ENCODE peak calls at places on chromosome 1, in six cellular contexts. One of them, this sample, is unnamed.

GRCh38 chr1:9143250-9143649 is 14.3 kb upstream of the GPR157 start:
- DNase-seq in H1: no peak
- DNase-seq in neuronal stem cell: no peak
- DNase-seq in IMR-90: peak; percentile 57
- DNase-seq in mesenchymal stem cell: peak; percentile 67
- DNase-seq in trophoblast cell: peak; percentile 11
- DNase-seq in this sample: no peak

GRCh38 chr1:188822248-188822647 is 1655.4 kb downstream of the BRINP3 start:
- DNase-seq in H1: no peak
- DNase-seq in neuronal stem cell: no peak
- DNase-seq in IMR-90: peak; percentile 29
- DNase-seq in mesenchymal stem cell: no peak
- DNase-seq in trophoblast cell: no peak
- DNase-seq in this sample: no peak

GRCh38 chr1:115210302-115210711 is 121.0 kb upstream of the TSPAN2 start:
- DNase-seq in H1: no peak
- DNase-seq in neuronal stem cell: no peak
- DNase-seq in IMR-90: peak; percentile 58
- DNase-seq in mesenchymal stem cell: peak; percentile 3
- DNase-seq in trophoblast cell: peak; percentile 99
- DNase-seq in this sample: no peak

GRCh38 chr1:214328770-214329455 is 48.0 kb downstream of the SMYD2 start:
- DNase-seq in H1: peak; percentile 87
- DNase-seq in neuronal stem cell: peak; percentile 74
- DNase-seq in IMR-90: peak; percentile 81
- DNase-seq in mesenchymal stem cell: peak; percentile 79
- DNase-seq in trophoblast cell: peak; percentile 95
- DNase-seq in this sample: peak; percentile 86

GRCh38 chr1:145872421-145872891 is 13.2 kb downstream of the ANKRD35 start:
- DNase-seq in H1: peak; percentile 82
- DNase-seq in neuronal stem cell: no peak
- DNase-seq in IMR-90: peak; percentile 30
- DNase-seq in mesenchymal stem cell: peak; percentile 41
- DNase-seq in trophoblast cell: no peak
- DNase-seq in this sample: peak; percentile 71

GRCh38 chr1:38817958-38818705 is 41.4 kb downstream of the RRAGC start:
- DNase-seq in H1: peak; percentile 97
- DNase-seq in neuronal stem cell: peak; percentile 76
- DNase-seq in IMR-90: no peak
- DNase-seq in mesenchymal stem cell: peak; percentile 31
- DNase-seq in trophoblast cell: peak; percentile 30
- DNase-seq in this sample: peak; percentile 79

GRCh38 chr1:222068937-222069336 is 327.0 kb upstream of the DUSP10 start:
- DNase-seq in H1: no peak
- DNase-seq in neuronal stem cell: no peak
- DNase-seq in IMR-90: no peak
- DNase-seq in mesenchymal stem cell: no peak
- DNase-seq in trophoblast cell: no peak
- DNase-seq in this sample: no peak

GRCh38 chr1:88013485-88013884 is 670.6 kb upstream of the PKN2 start:
- DNase-seq in H1: no peak
- DNase-seq in neuronal stem cell: no peak
- DNase-seq in IMR-90: no peak
- DNase-seq in mesenchymal stem cell: no peak
- DNase-seq in trophoblast cell: no peak
- DNase-seq in this sample: no peak

GRCh38 chr1:27992271-27992670 is 32.5 kb downstream of the XKR8 start:
- DNase-seq in H1: no peak
- DNase-seq in neuronal stem cell: no peak
- DNase-seq in IMR-90: no peak
- DNase-seq in mesenchymal stem cell: no peak
- DNase-seq in trophoblast cell: no peak
- DNase-seq in this sample: no peak

GRCh38 chr1:51612349-51612982 is 4.4 kb upstream of the OSBPL9 start:
- DNase-seq in H1: no peak
- DNase-seq in neuronal stem cell: no peak
- DNase-seq in IMR-90: peak; percentile 33
- DNase-seq in mesenchymal stem cell: peak; percentile 47
- DNase-seq in trophoblast cell: peak; percentile 75
- DNase-seq in this sample: no peak

GRCh38 chr1:199847021-199847420 is 180.5 kb upstream of the NR5A2 start:
- DNase-seq in H1: no peak
- DNase-seq in neuronal stem cell: no peak
- DNase-seq in IMR-90: no peak
- DNase-seq in mesenchymal stem cell: no peak
- DNase-seq in trophoblast cell: no peak
- DNase-seq in this sample: no peak

GRCh38 chr1:203858055-203858454 is 3.3 kb upstream of the SNRPE start:
- DNase-seq in H1: no peak
- DNase-seq in neuronal stem cell: no peak
- DNase-seq in IMR-90: peak; percentile 90
- DNase-seq in mesenchymal stem cell: peak; percentile 34
- DNase-seq in trophoblast cell: peak; percentile 78
- DNase-seq in this sample: no peak

DNA sequence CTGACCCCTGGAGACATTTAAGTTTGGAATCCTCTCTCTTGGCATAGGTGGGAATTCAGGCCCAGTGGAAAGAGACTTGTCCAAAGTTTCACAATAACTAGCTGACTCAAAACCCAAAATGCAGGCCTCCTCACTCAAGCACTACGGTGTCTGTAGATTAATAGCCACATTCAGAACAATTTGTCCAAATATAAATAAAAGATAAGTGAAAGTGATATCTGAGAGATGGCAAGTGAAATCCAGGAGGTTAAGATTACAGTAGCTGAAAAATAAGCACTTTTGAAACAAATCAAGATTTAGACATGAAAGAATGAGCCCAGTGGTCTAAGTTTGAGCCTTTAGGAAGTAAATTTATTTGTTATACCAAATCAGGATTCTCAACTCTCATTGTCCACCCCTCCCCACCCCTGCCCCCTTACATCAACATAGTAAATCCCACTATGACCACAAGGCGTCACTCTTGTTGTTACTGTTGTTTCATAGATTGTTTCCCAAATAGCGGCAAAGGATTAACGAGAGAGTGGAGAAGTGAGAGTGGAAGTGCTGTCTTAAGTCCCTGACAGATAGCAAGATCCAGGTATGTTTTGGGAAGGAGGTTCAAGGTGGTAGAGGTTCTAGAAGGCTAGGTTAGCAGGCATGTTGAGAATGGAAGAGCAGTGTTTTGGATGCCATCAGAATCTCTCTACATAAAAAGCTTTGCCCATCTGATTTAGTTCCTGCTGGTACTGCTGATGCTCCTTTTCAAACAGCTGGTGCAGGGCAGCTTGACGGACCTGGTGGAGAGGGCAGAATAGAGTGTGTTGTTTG is 7.1 kb upstream of the TPM3 start:
- DNase-seq in H1: peak; percentile 51
- DNase-seq in neuronal stem cell: peak; percentile 59
- DNase-seq in IMR-90: peak; percentile 69
- DNase-seq in mesenchymal stem cell: peak; percentile 79
- DNase-seq in trophoblast cell: peak; percentile 82
- DNase-seq in this sample: peak; percentile 46
- H3K4me2 ChIP-seq in H1: peak overlapping the region; percentile 52
- H3K4me2 ChIP-seq in neuronal stem cell: no peak overlapping the region
- H3K4me2 ChIP-seq in IMR-90: peak overlapping the region; percentile 72
- H3K4me2 ChIP-seq in mesenchymal stem cell: no peak overlapping the region
- H3K4me2 ChIP-seq in trophoblast cell: peak overlapping the region; percentile 26
- H3K4me2 ChIP-seq in this sample: peak overlapping the region; percentile 7

DNA sequence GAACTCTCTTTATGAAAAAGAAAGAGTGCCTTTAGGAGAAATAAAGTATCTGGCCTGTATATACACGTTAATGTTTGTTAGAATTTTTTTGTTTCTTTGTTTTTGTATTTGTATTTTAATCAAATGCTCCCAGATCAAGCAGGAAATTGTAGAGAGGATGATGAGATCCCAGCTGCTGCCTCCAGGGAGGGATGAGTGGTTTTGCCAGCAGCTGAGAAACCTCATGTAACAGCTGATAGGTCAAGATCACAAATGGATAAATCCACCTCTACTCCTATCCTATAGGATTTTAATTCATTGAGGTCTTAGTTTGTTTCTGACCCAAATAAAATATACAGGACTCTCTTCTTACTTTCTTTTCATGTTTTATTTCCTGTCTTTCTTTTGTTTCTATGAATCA is 129.1 kb upstream of the PLPPR5 start:
- DNase-seq in H1: no peak
- DNase-seq in neuronal stem cell: no peak
- DNase-seq in IMR-90: no peak
- DNase-seq in mesenchymal stem cell: no peak
- DNase-seq in trophoblast cell: no peak
- DNase-seq in this sample: no peak
- H3K14ac ChIP-seq in H1: no peak overlapping the region
- H3K14ac ChIP-seq in neuronal stem cell: no peak overlapping the region
- H3K14ac ChIP-seq in IMR-90: no peak overlapping the region
- H3K14ac ChIP-seq in mesenchymal stem cell: no peak overlapping the region
- H3K14ac ChIP-seq in trophoblast cell: no peak overlapping the region
- H3K14ac ChIP-seq in this sample: no peak overlapping the region

GRCh38 chr1:78712467-78712866 is 62.8 kb downstream of the IFI44 start:
- DNase-seq in H1: no peak
- DNase-seq in neuronal stem cell: no peak
- DNase-seq in IMR-90: no peak
- DNase-seq in mesenchymal stem cell: no peak
- DNase-seq in trophoblast cell: no peak
- DNase-seq in this sample: no peak

GRCh38 chr1:78715181-78715661 is 65.6 kb downstream of the IFI44 start:
- DNase-seq in H1: no peak
- DNase-seq in neuronal stem cell: no peak
- DNase-seq in IMR-90: peak; percentile 39
- DNase-seq in mesenchymal stem cell: no peak
- DNase-seq in trophoblast cell: no peak
- DNase-seq in this sample: no peak

GRCh38 chr1:78716186-78716585 is 66.6 kb downstream of the IFI44 start:
- DNase-seq in H1: no peak
- DNase-seq in neuronal stem cell: no peak
- DNase-seq in IMR-90: peak; percentile 49
- DNase-seq in mesenchymal stem cell: no peak
- DNase-seq in trophoblast cell: no peak
- DNase-seq in this sample: no peak

GRCh38 chr1:78718566-78718965 is 68.9 kb downstream of the IFI44 start:
- DNase-seq in H1: no peak
- DNase-seq in neuronal stem cell: no peak
- DNase-seq in IMR-90: peak; percentile 51
- DNase-seq in mesenchymal stem cell: peak; percentile 26
- DNase-seq in trophoblast cell: no peak
- DNase-seq in this sample: no peak

GRCh38 chr1:78713249-78713648 is 63.6 kb downstream of the IFI44 start:
- DNase-seq in H1: no peak
- DNase-seq in neuronal stem cell: no peak
- DNase-seq in IMR-90: no peak
- DNase-seq in mesenchymal stem cell: no peak
- DNase-seq in trophoblast cell: no peak
- DNase-seq in this sample: no peak
- H4K8ac ChIP-seq in H1: no peak overlapping the region
- H4K8ac ChIP-seq in neuronal stem cell: no peak overlapping the region
- H4K8ac ChIP-seq in IMR-90: no peak overlapping the region
- H4K8ac ChIP-seq in mesenchymal stem cell: no peak overlapping the region
- H4K8ac ChIP-seq in trophoblast cell: no peak overlapping the region
- H4K8ac ChIP-seq in this sample: no peak overlapping the region

DNA sequence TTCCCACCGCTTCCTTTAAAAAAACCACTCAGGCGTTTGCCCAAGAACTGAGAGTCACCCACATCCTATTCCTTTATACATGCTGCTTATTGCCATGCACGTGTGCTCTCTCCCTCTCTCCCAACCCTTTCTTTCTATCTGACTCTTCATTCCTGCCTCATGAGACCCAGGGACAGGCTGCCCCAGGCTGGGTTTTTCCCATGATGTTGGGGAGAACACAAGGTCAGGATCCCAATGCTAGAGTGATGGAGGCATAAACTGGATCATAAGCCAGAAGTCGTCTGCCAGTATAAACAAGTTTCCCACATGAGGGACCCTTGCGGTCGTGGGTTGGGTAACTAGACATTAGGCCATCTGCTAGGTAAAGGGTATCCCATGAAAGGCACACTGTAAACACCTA is 64.9 kb downstream of the CD2 start:
- DNase-seq in H1: no peak
- DNase-seq in neuronal stem cell: no peak
- DNase-seq in IMR-90: no peak
- DNase-seq in mesenchymal stem cell: peak; percentile 60
- DNase-seq in trophoblast cell: peak; percentile 38
- DNase-seq in this sample: no peak
- H3K4me2 ChIP-seq in H1: no peak overlapping the region
- H3K4me2 ChIP-seq in neuronal stem cell: no peak overlapping the region
- H3K4me2 ChIP-seq in IMR-90: no peak overlapping the region
- H3K4me2 ChIP-seq in mesenchymal stem cell: no peak overlapping the region
- H3K4me2 ChIP-seq in trophoblast cell: no peak overlapping the region
- H3K4me2 ChIP-seq in this sample: no peak overlapping the region

DNA sequence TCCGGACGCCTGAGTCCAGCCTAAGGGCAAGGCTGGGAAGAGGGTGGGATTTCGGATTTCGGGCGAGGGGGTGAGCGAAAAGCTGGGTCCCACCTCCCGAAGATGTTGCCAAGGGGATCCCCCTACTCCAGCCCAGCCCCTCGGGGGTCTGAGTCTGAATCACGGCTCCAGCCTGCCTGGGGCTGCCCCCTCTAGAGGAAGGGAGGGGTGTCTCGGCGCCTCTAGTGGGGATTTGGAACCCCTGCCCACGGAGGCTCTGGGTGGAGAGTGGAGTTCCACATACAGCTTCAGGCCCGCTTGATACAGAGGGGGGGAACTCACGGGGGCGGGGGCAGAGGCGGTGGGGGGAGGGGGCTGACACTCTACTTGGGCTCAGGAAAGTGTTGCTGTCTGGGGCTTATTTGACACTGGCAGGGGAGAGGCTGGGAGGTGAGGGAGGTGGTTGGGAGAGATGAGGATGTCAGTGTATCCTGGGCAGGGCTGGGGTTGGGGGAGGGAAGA is 686 bp downstream of the KIRREL1 start:
- DNase-seq in H1: no peak
- DNase-seq in neuronal stem cell: no peak
- DNase-seq in IMR-90: no peak
- DNase-seq in mesenchymal stem cell: peak; percentile 38
- DNase-seq in trophoblast cell: no peak
- DNase-seq in this sample: no peak
- H3K14ac ChIP-seq in H1: peak overlapping the region; percentile 27
- H3K14ac ChIP-seq in neuronal stem cell: no peak overlapping the region
- H3K14ac ChIP-seq in IMR-90: peak overlapping the region; percentile 96
- H3K14ac ChIP-seq in mesenchymal stem cell: no peak overlapping the region
- H3K14ac ChIP-seq in trophoblast cell: peak overlapping the region; percentile 97
- H3K14ac ChIP-seq in this sample: peak overlapping the region; percentile 14

DNA sequence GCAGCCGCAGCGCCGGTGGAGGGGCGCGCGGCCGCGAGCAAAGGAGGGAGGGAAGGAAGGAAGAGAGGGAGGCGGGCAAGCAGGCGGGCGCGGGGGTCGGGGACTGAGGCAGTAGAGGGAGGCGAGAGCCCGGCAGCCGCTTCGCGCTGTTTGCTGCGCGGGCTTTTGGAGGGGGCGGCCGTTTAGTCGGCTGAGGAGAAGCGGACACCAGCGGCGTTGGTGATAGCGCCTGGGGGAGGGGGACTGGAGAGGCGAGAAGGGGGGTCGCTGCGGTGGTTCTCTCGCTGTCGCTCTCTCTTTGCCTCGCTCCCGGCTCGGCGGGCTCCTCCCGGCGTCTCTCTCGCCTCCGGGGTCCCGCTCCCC is at the start of gene HS2ST1:
- DNase-seq in H1: no peak
- DNase-seq in neuronal stem cell: no peak
- DNase-seq in IMR-90: no peak
- DNase-seq in mesenchymal stem cell: no peak
- DNase-seq in trophoblast cell: no peak
- DNase-seq in this sample: no peak
- H4K8ac ChIP-seq in H1: peak within 1 kb of the TSS; percentile 99
- H4K8ac ChIP-seq in neuronal stem cell: no peak within 1 kb of the TSS
- H4K8ac ChIP-seq in IMR-90: peak within 1 kb of the TSS; percentile 99
- H4K8ac ChIP-seq in mesenchymal stem cell: peak within 1 kb of the TSS; percentile 94
- H4K8ac ChIP-seq in trophoblast cell: peak within 1 kb of the TSS; percentile 97
- H4K8ac ChIP-seq in this sample: peak within 1 kb of the TSS; percentile 73

This sample was measured in H9.